ENCODE peak calls at places on chromosomes 7 and 10, in nine cellular contexts. Y, H, F, L, Q, A, V, G and E are unnamed samples.

GRCh38 chr10:78433063-78433717 is 399.5 kb downstream of the RPS24 start:
- DNase-seq in F (no peak), Y (no peak), V (no peak), A (no peak), G (no peak), L (no peak), Q (no peak), H (no peak), E (no peak)

GRCh38 chr7:1298938-1299885 is 66.5 kb downstream of the UNCX start:
- DNase-seq in H (no peak), L (no peak), V (no peak), A (no peak), Q (no peak), Y (peak), G (no peak), F (no peak), E (no peak)

GRCh38 chr7:16271990-16272665 is 149.2 kb downstream of the CRPPA start:
- DNase-seq in F (peak), A (no peak), L (no peak), Q (no peak), V (no peak), H (no peak), Y (no peak), G (no peak), E (no peak)

GRCh38 chr7:100493476-100494264 is 9.9 kb downstream of the NYAP1 start:
- DNase-seq in H (no peak), V (no peak), G (peak), L (peak), A (peak), F (peak), Y (peak), Q (peak), E (no peak)

GRCh38 chr10:107826166-107826565 is 661.7 kb upstream of the SORCS1 start:
- DNase-seq in H (no peak), G (no peak), L (no peak), A (no peak), Y (no peak), F (no peak), V (no peak), Q (no peak), E (no peak)

GRCh38 chr10:122194251-122194650 is 76.8 kb upstream of the BTBD16 start:
- DNase-seq in L (no peak), F (no peak), A (no peak), Y (no peak), H (no peak), G (no peak), Q (no peak), V (no peak), E (no peak)

GRCh38 chr7:137850586-137850985 is 3.8 kb upstream of the DGKI start:
- DNase-seq in Q (no peak), V (no peak), A (no peak), G (no peak), Y (no peak), F (peak), H (no peak), L (no peak), E (no peak)

GRCh38 chr7:105934577-105935185 is 28.4 kb upstream of the CDHR3 start:
- DNase-seq in Q (no peak), G (no peak), A (peak), H (no peak), V (peak), F (peak), L (no peak), Y (no peak), E (peak)

GRCh38 chr7:130500463-130500862 is 8.6 kb downstream of the MEST start:
- DNase-seq in G (no peak), H (no peak), V (no peak), L (no peak), Y (no peak), Q (no peak), F (no peak), A (no peak), E (no peak)

GRCh38 chr7:69825031-69825681 is 226.9 kb downstream of the AUTS2 start:
- DNase-seq in F (no peak), V (peak), Q (no peak), H (no peak), A (no peak), Y (no peak), G (no peak), L (no peak), E (no peak)

GRCh38 chr10:4498763-4499251 is 327.2 kb upstream of the AKR1E2 start:
- DNase-seq in F (peak), G (no peak), Y (no peak), A (peak), V (peak), H (no peak), Q (no peak), L (no peak), E (no peak)

GRCh38 chr7:81470084-81470723 is 299.6 kb downstream of the HGF start:
- DNase-seq in G (no peak), A (peak), Y (peak), V (peak), L (no peak), H (no peak), F (peak), Q (no peak), E (peak)

GRCh38 chr7:27193335-27194001 is 6.4 kb downstream of the HOXA13 start:
- DNase-seq in A (no peak), V (no peak), F (no peak), Q (no peak), G (no peak), H (no peak), Y (peak), L (no peak), E (no peak)

GRCh38 chr10:98030093-98030821 is at the start of gene CRTAC1:
- DNase-seq in Y (peak), A (peak), H (no peak), V (peak), G (no peak), Q (no peak), F (no peak), L (no peak), E (no peak)

GRCh38 chr7:42237891-42238531 is 1.0 kb upstream of the GLI3 start:
- DNase-seq in A (no peak), L (no peak), F (peak), Q (no peak), G (no peak), Y (peak), H (no peak), V (no peak), E (no peak)

GRCh38 chr7:50821457-50821977 is 38.8 kb upstream of the GRB10 start:
- DNase-seq in L (no peak), F (no peak), V (no peak), Y (no peak), Q (no peak), G (no peak), H (no peak), A (no peak), E (peak)

GRCh38 chr7:194996-195829 is 2.8 kb downstream of the FAM20C start:
- DNase-seq in Y (no peak), H (no peak), F (peak), Q (no peak), A (no peak), G (no peak), L (no peak), V (no peak), E (no peak)

GRCh38 chr7:150323682-150324365 is 479 bp upstream of the ACTR3C start:
- DNase-seq in F (peak), Y (no peak), V (peak), H (no peak), Q (no peak), L (no peak), A (no peak), G (no peak), E (no peak)

GRCh38 chr10:3714957-3715356 is 70.1 kb downstream of the KLF6 start:
- DNase-seq in Q (no peak), H (no peak), F (no peak), Y (no peak), A (no peak), L (no peak), G (no peak), V (no peak), E (no peak)

GRCh38 chr10:104483582-104483981 is 129.9 kb downstream of the CFAP58 start:
- DNase-seq in Y (no peak), A (no peak), H (no peak), G (no peak), V (no peak), L (no peak), F (no peak), Q (no peak), E (no peak)

GRCh38 chr7:36272567-36273269 is 116.9 kb upstream of the ANLN start:
- DNase-seq in G (no peak), A (no peak), F (no peak), V (no peak), Q (no peak), L (no peak), Y (no peak), H (no peak), E (no peak)

GRCh38 chr7:4631664-4632171 is 50.4 kb upstream of the FOXK1 start:
- DNase-seq in Y (peak), F (peak), A (no peak), Q (no peak), G (no peak), H (no peak), L (no peak), V (peak), E (peak)

GRCh38 chr10:69045441-69046300 is 42.2 kb upstream of the SRGN start:
- DNase-seq in L (no peak), Y (no peak), V (no peak), G (peak), Q (peak), A (no peak), H (no peak), F (peak), E (no peak)

GRCh38 chr7:142865766-142866165 is 10.9 kb downstream of the EPHB6 start:
- DNase-seq in G (no peak), A (no peak), Q (no peak), F (no peak), V (no peak), L (no peak), Y (no peak), H (no peak), E (no peak)

GRCh38 chr7:121504478-121504877 is 108.4 kb upstream of the FAM3C start:
- DNase-seq in H (no peak), A (no peak), Y (no peak), F (peak), Q (no peak), V (no peak), L (no peak), G (no peak), E (no peak)

GRCh38 chr7:65971021-65971420 is 11.0 kb downstream of the GUSB start:
- DNase-seq in L (no peak), Q (no peak), H (no peak), F (no peak), A (no peak), Y (no peak), V (no peak), G (no peak), E (no peak)

GRCh38 chr10:63201118-63201517 is 68.0 kb downstream of the NRBF2 start:
- DNase-seq in G (no peak), H (no peak), Q (no peak), V (no peak), A (no peak), Y (no peak), L (no peak), F (no peak), E (no peak)

GRCh38 chr10:109411897-109412296 is 511.4 kb downstream of the XPNPEP1 start:
- DNase-seq in H (no peak), G (no peak), Q (no peak), L (no peak), Y (no peak), V (no peak), A (no peak), F (peak), E (no peak)

GRCh38 chr10:58921366-58921947 is 255.0 kb upstream of the PHYHIPL start:
- DNase-seq in L (no peak), Q (no peak), G (no peak), F (no peak), Y (no peak), V (no peak), H (no peak), A (no peak), E (no peak)

GRCh38 chr7:130385600-130386066 is 5.3 kb downstream of the CPA1 start:
- DNase-seq in Y (no peak), Q (no peak), V (no peak), H (no peak), L (no peak), A (no peak), G (no peak), F (no peak), E (no peak)

GRCh38 chr10:18607503-18607902 is 43.9 kb downstream of the NSUN6 start:
- DNase-seq in H (no peak), L (no peak), G (no peak), F (peak), Y (peak), A (peak), Q (no peak), V (no peak), E (no peak)

GRCh38 chr10:99520040-99520803 is 12.5 kb upstream of the NKX2-3 start:
- DNase-seq in Q (no peak), G (no peak), L (no peak), H (no peak), Y (peak), F (peak), V (no peak), A (no peak), E (no peak)

GRCh38 chr10:31207636-31208035 is 111.4 kb upstream of the ZEB1 start:
- DNase-seq in Y (no peak), A (no peak), Q (no peak), V (no peak), H (no peak), L (no peak), F (peak), G (no peak), E (no peak)